ENCODE peak calls at places on chromosomes 16 and 17, in eight cellular contexts. J is glomerular endothelial cell; D is Peyer's patch; T is T-cell; C is Caki2; W is suprapubic skin; N is Jurkat, Clone E6-1; M is fibroblast of pulmonary artery. L is an unnamed sample.

GRCh38 chr17:63774982-63775290 is 966 bp downstream of the DDX42 start:
- DNase-seq in T (no peak), M (peak), J (no peak), W (no peak), N (no peak), C (no peak), D (no peak), L (no peak)

GRCh38 chr16:55909876-55910275 is 34.7 kb upstream of the CES5A start:
- DNase-seq in J (no peak), C (no peak), W (no peak), D (no peak), T (no peak), N (no peak), M (no peak), L (no peak)

GRCh38 chr16:3950343-3951193 is 70.1 kb upstream of the CREBBP start:
- DNase-seq in W (peak), J (peak), D (peak), M (peak), T (no peak), N (no peak), C (peak), L (no peak)

GRCh38 chr17:32161506-32162365 is 19.4 kb downstream of the RHOT1 start:
- DNase-seq in N (no peak), W (no peak), C (peak), J (no peak), T (no peak), M (peak), D (peak), L (no peak)

GRCh38 chr16:2768403-2769089 is 8.5 kb downstream of the ELOB start:
- DNase-seq in J (no peak), T (no peak), N (no peak), W (no peak), M (no peak), D (no peak), C (no peak), L (no peak)

GRCh38 chr17:37160940-37161339 is 212.2 kb downstream of the AATF start:
- DNase-seq in J (no peak), N (no peak), D (no peak), C (peak), T (no peak), W (no peak), M (peak), L (no peak)

GRCh38 chr17:82878545-82878944 is 38.7 kb upstream of the ZNF750 start:
- DNase-seq in W (no peak), D (no peak), T (no peak), N (no peak), C (no peak), M (no peak), J (no peak), L (no peak)

GRCh38 chr17:7703584-7704574 is 1.1 kb upstream of the EFNB3 start:
- DNase-seq in N (peak), M (peak), C (peak), T (no peak), D (no peak), J (no peak), W (peak), L (no peak)

GRCh38 chr17:50697663-50698272 is 9.9 kb downstream of the ANKRD40 start:
- DNase-seq in C (no peak), D (no peak), M (no peak), T (no peak), N (no peak), J (no peak), W (no peak), L (no peak)